ENCODE peak calls at places on chromosomes 16 and 17, in six cellular contexts. B is bronchial epithelial cell, V is uterus, F is mammary epithelial cell, Z is kidney, I is Peyer's patch. L is an unnamed sample.
A peak's percentile ranks its signal among the peaks of the same experiment; 100 is the strongest.

GRCh38 chr17:1710807-1711553 is 803 bp upstream of the TLCD2 start:
- DNase-seq in B (peak; percentile 44), V (no peak), F (no peak), Z (no peak), I (no peak), L (no peak)

GRCh38 chr16:48846277-48846676 is 236.3 kb upstream of the N4BP1 start:
- DNase-seq in B (no peak), V (no peak), F (no peak), Z (no peak), I (no peak), L (no peak)

GRCh38 chr16:87815567-87815966 is 49.8 kb upstream of the KLHDC4 start:
- DNase-seq in B (no peak), V (no peak), F (no peak), Z (no peak), I (no peak), L (no peak)

GRCh38 chr16:17129971-17130370 is 340.8 kb downstream of the XYLT1 start:
- DNase-seq in B (no peak), V (no peak), F (no peak), Z (no peak), I (no peak), L (no peak)

GRCh38 chr16:969508-970378 is 1.0 kb downstream of the LMF1 start:
- DNase-seq in B (no peak), V (no peak), F (no peak), Z (peak; percentile 81), I (no peak), L (no peak)

GRCh38 chr16:57377080-57377841 is 5.0 kb downstream of the CX3CL1 start:
- DNase-seq in B (peak; percentile 60), V (no peak), F (peak; percentile 72), Z (no peak), I (no peak), L (no peak)

GRCh38 chr16:69241911-69242310 is 54.9 kb downstream of the SNTB2 start:
- DNase-seq in B (no peak), V (no peak), F (no peak), Z (no peak), I (no peak), L (no peak)

GRCh38 chr16:72487283-72487682 is 315.3 kb upstream of the PMFBP1 start:
- DNase-seq in B (no peak), V (no peak), F (no peak), Z (no peak), I (no peak), L (no peak)

GRCh38 chr17:35736236-35736635 is 4.8 kb downstream of the RASL10B start:
- DNase-seq in B (no peak), V (no peak), F (no peak), Z (no peak), I (no peak), L (no peak)

GRCh38 chr17:82876602-82877391 is 37.0 kb upstream of the ZNF750 start:
- DNase-seq in B (peak; percentile 80), V (peak; percentile 83), F (peak; percentile 81), Z (peak; percentile 86), I (peak; percentile 67), L (peak; percentile 49)
- TF ChIP-seq CTCF in B (peak; percentile 77), V (peak; percentile 68), F (peak; percentile 65), Z (peak; percentile 48), I (peak; percentile 43), L (peak; percentile 67)

GRCh38 chr16:2025251-2025650 is 1.5 kb upstream of the NHERF2 start:
- DNase-seq in B (no peak), V (no peak), F (no peak), Z (peak; percentile 77), I (no peak), L (no peak)
- H3K4me3 ChIP-seq in B (no peak overlapping the region), V (no peak overlapping the region), F (no peak overlapping the region), Z (no peak overlapping the region), I (no peak overlapping the region), L (no peak overlapping the region)

GRCh38 chr16:67613808-67614207 is 31.1 kb upstream of the CARMIL2 start:
- DNase-seq in B (peak; percentile 31), V (no peak), F (peak; percentile 3), Z (no peak), I (no peak), L (no peak)
- TF ChIP-seq CTCF in B (no peak), V (no peak), F (peak; percentile 14), Z (no peak), I (no peak), L (no peak)

GRCh38 chr17:76909971-76910760 is 42.0 kb downstream of the MGAT5B start:
- DNase-seq in B (peak; percentile 36), V (no peak), F (peak; percentile 44), Z (peak; percentile 68), I (no peak), L (peak; percentile 16)
- H3K4me3 ChIP-seq in B (no peak overlapping the region), V (no peak overlapping the region), F (no peak overlapping the region), Z (no peak overlapping the region), I (no peak overlapping the region), L (no peak overlapping the region)

GRCh38 chr16:24309222-24309905 is 53.2 kb downstream of the CACNG3 start:
- DNase-seq in B (peak; percentile 24), V (no peak), F (peak; percentile 44), Z (no peak), I (no peak), L (peak; percentile 6)
- TF ChIP-seq CTCF in B (no peak), V (no peak), F (no peak), Z (no peak), I (no peak), L (no peak)

GRCh38 chr17:37825851-37826250 is 81.0 kb upstream of the HNF1B start:
- DNase-seq in B (no peak), V (no peak), F (no peak), Z (no peak), I (no peak), L (no peak)
- H3K4me3 ChIP-seq in B (no peak overlapping the region), V (no peak overlapping the region), F (no peak overlapping the region), Z (no peak overlapping the region), I (no peak overlapping the region), L (no peak overlapping the region)

GRCh38 chr17:40404003-40404402 is 13.7 kb downstream of the TOP2A start:
- DNase-seq in B (no peak), V (no peak), F (no peak), Z (no peak), I (no peak), L (no peak)

GRCh38 chr17:40402668-40403067 is 15.0 kb downstream of the TOP2A start:
- DNase-seq in B (no peak), V (no peak), F (no peak), Z (no peak), I (no peak), L (no peak)

GRCh38 chr17:40399185-40399584 is 18.5 kb downstream of the TOP2A start:
- DNase-seq in B (peak; percentile 61), V (no peak), F (no peak), Z (no peak), I (no peak), L (peak; percentile 53)
- TF ChIP-seq CTCF in B (peak; percentile 37), V (peak; percentile 66), F (peak; percentile 53), Z (peak; percentile 46), I (peak; percentile 61), L (peak; percentile 50)

GRCh38 chr16:74660383-74660782 is 6.3 kb downstream of the RFWD3 start:
- DNase-seq in B (peak; percentile 23), V (no peak), F (peak; percentile 57), Z (no peak), I (no peak), L (no peak)

GRCh38 chr16:74661064-74661463 is 5.6 kb downstream of the RFWD3 start:
- DNase-seq in B (no peak), V (no peak), F (no peak), Z (no peak), I (no peak), L (no peak)

GRCh38 chr16:74657873-74658642 is 8.6 kb downstream of the RFWD3 start:
- DNase-seq in B (no peak), V (no peak), F (peak; percentile 4), Z (no peak), I (no peak), L (no peak)

GRCh38 chr16:74654536-74654935 is 12.1 kb downstream of the RFWD3 start:
- DNase-seq in B (no peak), V (no peak), F (no peak), Z (no peak), I (no peak), L (no peak)

DNA sequence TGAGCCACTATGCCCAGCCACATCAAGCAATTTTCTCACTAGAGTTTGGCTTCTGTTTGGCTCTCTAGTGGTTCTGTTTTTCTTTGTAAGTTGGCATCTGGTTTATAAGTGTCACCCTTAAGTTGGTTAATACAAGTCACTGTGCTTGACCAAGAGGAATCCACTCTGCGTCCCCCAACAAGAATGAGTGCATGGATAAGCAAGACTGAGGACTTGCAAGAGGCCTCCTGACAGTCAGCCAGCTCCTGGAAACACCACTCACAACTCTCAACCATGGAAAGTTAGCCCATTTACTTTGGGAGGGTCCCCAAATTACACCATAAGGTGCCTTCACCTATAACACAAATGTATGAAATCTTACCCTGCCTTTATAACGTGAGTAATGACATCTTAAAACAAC is 7.6 kb downstream of the RFWD3 start:
- DNase-seq in B (no peak), V (no peak), F (no peak), Z (no peak), I (no peak), L (no peak)
- H3K4me3 ChIP-seq in B (no peak overlapping the region), V (no peak overlapping the region), F (no peak overlapping the region), Z (no peak overlapping the region), I (no peak overlapping the region), L (no peak overlapping the region)